ENCODE peak calls at places on chromosomes 1 and 21, in eight cellular contexts. I is endodermal cell; F is right atrium auricular region; B is ovary; S is neuronal stem cell; U is HCT116; V is CD8-positive, alpha-beta memory T cell; R is cardiac muscle cell. C is an unnamed sample. For H3K27me3, the result is how much of the 10 kb centered on the place peaks cover.

GRCh38 chr21:35256468-35256988 is 207.4 kb upstream of the RUNX1 start:
- DNase-seq in I (peak), B (peak), U (peak), R (peak), V (no peak), F (peak), S (peak), C (peak)

GRCh38 chr1:110336300-110337039 is 2.7 kb upstream of the RBM15 start:
- DNase-seq in S (no peak), I (no peak), F (no peak), B (no peak), R (peak), U (peak), V (no peak), C (no peak)

GRCh38 chr1:21280482-21280881 is 9.8 kb downstream of the ECE1 start:
- DNase-seq in F (no peak), U (no peak), I (no peak), S (no peak), R (no peak), V (no peak), B (no peak), C (no peak)

GRCh38 chr21:46114963-46115362 is 17.1 kb downstream of the COL6A2 start:
- DNase-seq in I (no peak), F (no peak), V (no peak), R (no peak), U (no peak), B (peak), S (no peak), C (no peak)

GRCh38 chr1:32480761-32481160 is 15.9 kb downstream of the ZBTB8B start:
- DNase-seq in F (no peak), I (no peak), R (no peak), S (no peak), V (no peak), U (no peak), B (no peak), C (no peak)

GRCh38 chr21:37742115-37742514 is 174.1 kb downstream of the KCNJ6 start:
- DNase-seq in I (no peak), V (no peak), R (no peak), U (no peak), S (no peak), F (no peak), B (no peak), C (no peak)

GRCh38 chr1:117628343-117628742 is 22.5 kb downstream of the TENT5C start:
- DNase-seq in V (no peak), I (no peak), B (no peak), F (no peak), R (no peak), S (no peak), U (no peak), C (no peak)

GRCh38 chr1:20753589-20753988 is 21.1 kb upstream of the SH2D5 start:
- DNase-seq in R (no peak), U (no peak), I (no peak), V (no peak), S (no peak), B (no peak), F (no peak), C (no peak)

GRCh38 chr1:27488523-27489138 is 1.3 kb downstream of the WASF2 start:
- DNase-seq in I (no peak), R (peak), B (no peak), S (no peak), F (no peak), U (no peak), V (no peak), C (no peak)

GRCh38 chr1:116333171-116334014 is 39.7 kb upstream of the ATP1A1 start:
- DNase-seq in R (no peak), F (no peak), U (no peak), B (no peak), I (no peak), V (no peak), S (no peak), C (no peak)

GRCh38 chr1:30700528-30701265 is 22.7 kb downstream of the MATN1 start:
- DNase-seq in S (no peak), U (no peak), B (peak), I (no peak), F (peak), V (no peak), R (no peak), C (no peak)

GRCh38 chr1:186682721-186683120 is 2.5 kb upstream of the PTGS2 start:
- DNase-seq in V (no peak), U (no peak), B (no peak), I (no peak), R (no peak), F (no peak), S (no peak), C (no peak)

GRCh38 chr21:28771790-28772501 is 220.7 kb downstream of the LTN1 start:
- DNase-seq in R (no peak), S (no peak), B (no peak), I (no peak), F (no peak), V (no peak), U (no peak), C (no peak)

GRCh38 chr1:36881071-36881405 is 153.3 kb downstream of the GRIK3 start:
- DNase-seq in R (no peak), F (no peak), S (no peak), B (no peak), V (no peak), U (no peak), I (no peak), C (peak)

GRCh38 chr1:33305016-33305415 is 15.9 kb downstream of the A3GALT2 start:
- DNase-seq in S (no peak), F (no peak), B (no peak), R (no peak), I (no peak), V (no peak), U (no peak), C (no peak)

GRCh38 chr1:230375795-230376194 is 50.3 kb downstream of the PGBD5 start:
- DNase-seq in V (no peak), F (peak), S (no peak), B (no peak), R (no peak), I (no peak), U (no peak), C (no peak)

GRCh38 chr1:177171536-177172123 is 872 bp downstream of the BRINP2 start:
- DNase-seq in B (no peak), I (no peak), U (no peak), R (no peak), V (no peak), F (no peak), S (no peak), C (no peak)

GRCh38 chr1:28078680-28079626 is 9.5 kb downstream of the EYA3 start:
- DNase-seq in R (no peak), U (peak), B (no peak), F (no peak), S (no peak), I (no peak), V (no peak), C (no peak)

GRCh38 chr1:48105167-48105566 is 108.0 kb upstream of the TRABD2B start:
- DNase-seq in I (no peak), U (no peak), B (no peak), S (no peak), V (no peak), F (no peak), R (no peak), C (no peak)

GRCh38 chr1:8389962-8390535 is 72.1 kb downstream of the SLC45A1 start:
- DNase-seq in F (no peak), S (no peak), I (no peak), R (no peak), U (no peak), V (no peak), B (no peak), C (no peak)

GRCh38 chr1:214413315-214413714 is 132.4 kb downstream of the SMYD2 start:
- DNase-seq in F (no peak), S (no peak), U (no peak), I (no peak), B (no peak), R (no peak), V (no peak), C (no peak)

GRCh38 chr1:2356911-2357845 is 34.2 kb downstream of the MORN1 start:
- DNase-seq in U (no peak), I (no peak), V (no peak), S (no peak), R (no peak), F (no peak), B (no peak), C (no peak)

GRCh38 chr1:84078108-84078823 is 65.8 kb upstream of the PRKACB start:
- DNase-seq in R (peak), I (peak), F (no peak), S (no peak), U (no peak), V (no peak), B (peak), C (no peak)

GRCh38 chr1:53541761-53542550 is 82.8 kb downstream of the DMRTB1 start:
- DNase-seq in I (peak), U (peak), B (no peak), S (no peak), V (no peak), F (no peak), R (peak), C (no peak)

GRCh38 chr1:43009274-43009673 is 50.6 kb upstream of the SLC2A1 start:
- DNase-seq in U (no peak), S (no peak), F (no peak), I (no peak), V (no peak), R (no peak), B (no peak), C (no peak)
- H3K27me3 ChIP-seq in U (under half), S (under half), F (under half), I (under half), V (under half), R (under half), B (under half), C (under half)

DNA sequence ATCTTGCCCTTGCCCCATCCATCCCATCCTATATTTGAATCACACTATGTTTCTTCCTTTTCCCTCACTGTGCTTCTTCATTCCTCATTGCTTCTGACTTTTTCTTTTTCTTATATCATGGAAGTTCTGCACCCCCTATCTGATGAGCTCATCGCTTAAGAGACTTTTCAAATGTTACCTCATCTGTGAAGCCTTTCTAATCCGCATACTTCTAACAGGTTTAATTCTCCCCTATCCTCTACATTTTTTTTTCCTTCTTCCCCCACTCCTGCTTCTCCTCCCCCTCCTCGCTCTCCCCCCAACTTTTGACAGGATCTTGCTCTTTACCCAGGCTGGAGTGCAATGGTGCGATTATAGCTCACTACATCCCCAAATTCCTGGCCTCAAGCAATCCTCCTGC is 39.5 kb downstream of the OSBPL9 start:
- DNase-seq in S (no peak), F (no peak), V (no peak), B (no peak), R (no peak), I (no peak), U (no peak), C (no peak)
- H3K27me3 ChIP-seq in S (under half), F (under half), V (under half), B (under half), R (under half), I (under half), U (under half), C (under half)

DNA sequence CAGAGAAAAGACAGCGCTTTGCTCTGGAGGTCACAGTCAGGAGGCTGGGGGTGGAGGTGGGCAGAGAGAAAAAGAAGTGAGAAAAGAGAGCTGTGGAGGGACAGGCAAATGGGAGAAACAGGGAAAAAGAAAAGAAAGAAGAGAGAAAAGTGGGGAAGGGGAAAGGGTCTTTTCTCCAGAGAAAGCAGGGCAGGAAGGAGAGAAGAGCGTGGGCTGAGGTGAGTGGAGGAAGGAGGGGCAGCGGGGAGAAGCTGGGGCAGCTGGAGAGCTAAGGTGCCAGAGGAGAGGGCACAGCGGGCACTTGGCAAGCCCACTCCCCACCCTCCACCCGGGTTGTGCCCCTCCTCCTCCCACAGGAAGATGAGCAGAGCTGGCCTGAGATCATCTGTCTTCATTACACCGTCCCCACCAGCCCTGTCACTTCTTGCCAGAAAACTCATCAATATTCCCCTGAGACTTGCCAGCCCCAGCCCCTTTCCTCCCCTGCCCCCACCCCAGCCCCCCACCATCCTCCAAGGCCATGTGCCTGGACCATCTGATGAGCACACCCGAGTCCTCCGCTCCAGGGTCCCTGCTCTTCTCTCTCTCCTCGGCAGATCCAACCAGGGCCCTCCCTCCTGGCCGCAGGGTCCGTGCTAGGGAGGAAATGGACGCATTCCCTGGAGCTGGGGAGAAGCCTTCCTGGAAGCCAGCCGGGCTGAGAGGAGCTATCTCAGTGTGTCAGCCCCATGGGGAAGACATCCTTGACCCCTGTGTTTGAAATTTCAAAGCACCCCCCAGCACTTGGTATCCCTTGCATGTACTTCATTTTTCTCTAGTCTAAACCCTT is 17.1 kb upstream of the BLACAT1 start:
- DNase-seq in B (no peak), V (no peak), S (no peak), U (no peak), F (no peak), R (no peak), I (peak), C (no peak)
- H3K27me3 ChIP-seq in B (under half), V (under half), S (under half), U (under half), F (under half), R (under half), I (under half), C (under half)

GRCh38 chr1:157104598-157105293 is 5.1 kb upstream of the ETV3L start:
- DNase-seq in V (no peak), I (no peak), R (no peak), S (no peak), U (no peak), B (no peak), F (no peak), C (no peak)
- H3K27me3 ChIP-seq in V (under half), I (under half), R (under half), S (under half), U (under half), B (under half), F (under half), C (under half)